ENCODE peak calls at places on chromosomes 16 and 17, in four cellular contexts. C is GM12892, I is HL-60, O is HCT116. S is an unnamed sample.
A peak's percentile ranks its signal among the peaks of the same experiment; 100 is the strongest.

GRCh38 chr17:46159686-46160085 is 33.5 kb downstream of the KANSL1 start:
- DNase-seq in C (no peak), I (no peak), O (no peak), S (no peak)

GRCh38 chr17:48100160-48100559 is 1.1 kb downstream of the CBX1 start:
- DNase-seq in C (no peak), I (no peak), O (no peak), S (no peak)

GRCh38 chr17:67194134-67194533 is 50.9 kb downstream of the HELZ start:
- DNase-seq in C (no peak), I (no peak), O (no peak), S (no peak)

GRCh38 chr17:47847341-47848197 is 3.4 kb downstream of the SP6 start:
- DNase-seq in C (no peak), I (peak; percentile 22), O (no peak), S (no peak)

GRCh38 chr17:50608700-50609375 is 25.8 kb upstream of the ABCC3 start:
- DNase-seq in C (no peak), I (no peak), O (no peak), S (no peak)

GRCh38 chr16:83725313-83725712 is 82.5 kb upstream of the HSBP1 start:
- DNase-seq in C (no peak), I (no peak), O (no peak), S (no peak)

GRCh38 chr17:32894245-32894644 is 17.3 kb upstream of the MYO1D start:
- DNase-seq in C (no peak), I (no peak), O (no peak), S (no peak)

GRCh38 chr16:1167276-1168107 is 14.6 kb downstream of the CACNA1H start:
- DNase-seq in C (no peak), I (no peak), O (no peak), S (no peak)

GRCh38 chr16:12084436-12084835 is 107.9 kb downstream of the SNX29 start:
- DNase-seq in C (no peak), I (no peak), O (no peak), S (peak; percentile 31)

GRCh38 chr16:84738255-84739038 is 38.6 kb downstream of the USP10 start:
- DNase-seq in C (peak; percentile 50), I (peak; percentile 79), O (peak; percentile 85), S (peak; percentile 57)

GRCh38 chr17:31674717-31675349 is 184.2 kb downstream of the COPRS start:
- DNase-seq in C (no peak), I (no peak), O (no peak), S (no peak)

GRCh38 chr17:2214887-2215615 is 88.5 kb downstream of the SMG6 start:
- DNase-seq in C (no peak), I (no peak), O (no peak), S (no peak)

GRCh38 chr17:6660765-6661463 is 9.4 kb downstream of the C17orf100 start:
- DNase-seq in C (no peak), I (peak; percentile 85), O (no peak), S (peak; percentile 15)

GRCh38 chr17:31269597-31269996 is 27.4 kb downstream of the OMG start:
- DNase-seq in C (no peak), I (no peak), O (peak; percentile 32), S (no peak)

GRCh38 chr17:6173653-6174052 is 103.5 kb downstream of the WSCD1 start:
- DNase-seq in C (no peak), I (no peak), O (no peak), S (no peak)

GRCh38 chr17:60047590-60047989 is 31.1 kb downstream of the HEATR6 start:
- DNase-seq in C (no peak), I (no peak), O (no peak), S (no peak)

GRCh38 chr16:69526831-69527655 is 38.7 kb upstream of the NFAT5 start:
- DNase-seq in C (no peak), I (no peak), O (no peak), S (no peak)

GRCh38 chr16:4410335-4411075 is 5.9 kb downstream of the CORO7 start:
- DNase-seq in C (no peak), I (no peak), O (no peak), S (peak; percentile 68)

GRCh38 chr17:12180644-12181261 is 160.1 kb downstream of the MAP2K4 start:
- DNase-seq in C (no peak), I (peak; percentile 1), O (peak; percentile 47), S (no peak)

GRCh38 chr16:82605863-82606620 is 20.7 kb upstream of the CDH13 start:
- DNase-seq in C (no peak), I (no peak), O (no peak), S (no peak)

GRCh38 chr17:52136173-52136572 is 22.3 kb downstream of the CA10 start:
- DNase-seq in C (no peak), I (no peak), O (no peak), S (no peak)

GRCh38 chr16:27337024-27337423 is 23.2 kb downstream of the IL4R start:
- DNase-seq in C (no peak), I (no peak), O (no peak), S (no peak)

GRCh38 chr17:64777413-64778101 is 115.5 kb upstream of the SMURF2 start:
- DNase-seq in C (no peak), I (peak; percentile 50), O (no peak), S (no peak)

GRCh38 chr17:83073389-83074063 is 5.9 kb upstream of the METRNL start:
- DNase-seq in C (no peak), I (no peak), O (peak; percentile 54), S (no peak)

GRCh38 chr17:38908676-38909181 is 16.7 kb upstream of the LASP1NB start:
- DNase-seq in C (no peak), I (no peak), O (no peak), S (no peak)

GRCh38 chr17:57553991-57554825 is 190.9 kb downstream of the CCDC182 start:
- DNase-seq in C (no peak), I (no peak), O (no peak), S (no peak)

GRCh38 chr16:27698266-27698665 is 148.3 kb downstream of the KATNIP start:
- DNase-seq in C (no peak), I (no peak), O (no peak), S (peak; percentile 25)

GRCh38 chr16:35686595-35686994 is 2227.2 kb downstream of the TP53TG3F start:
- DNase-seq in C (no peak), I (no peak), O (no peak), S (no peak)

GRCh38 chr17:68776451-68776850 is 175.3 kb upstream of the FAM20A start:
- DNase-seq in C (no peak), I (no peak), O (no peak), S (no peak)

GRCh38 chr17:61487161-61487654 is 35.0 kb downstream of the TBX4 start:
- DNase-seq in C (no peak), I (no peak), O (no peak), S (no peak)

GRCh38 chr17:61490540-61490975 is 38.3 kb downstream of the TBX4 start:
- DNase-seq in C (no peak), I (no peak), O (no peak), S (no peak)

GRCh38 chr17:61489719-61490490 is 37.7 kb downstream of the TBX4 start:
- DNase-seq in C (no peak), I (no peak), O (no peak), S (no peak)

GRCh38 chr17:61487668-61488595 is 35.7 kb downstream of the TBX4 start:
- DNase-seq in C (no peak), I (no peak), O (no peak), S (no peak)

GRCh38 chr17:61488878-61489718 is 36.9 kb downstream of the TBX4 start:
- DNase-seq in C (no peak), I (no peak), O (no peak), S (no peak)
- TF ChIP-seq POLR2AphosphoS5 in C (no peak), I (no peak), O (no peak), S (no peak)

GRCh38 chr16:64738321-64738960 is 383.4 kb downstream of the CDH11 start:
- DNase-seq in C (no peak), I (no peak), O (no peak), S (no peak)

GRCh38 chr16:64736887-64737286 is 385.0 kb downstream of the CDH11 start:
- DNase-seq in C (no peak), I (no peak), O (no peak), S (no peak)

GRCh38 chr16:64742560-64742959 is 379.3 kb downstream of the CDH11 start:
- DNase-seq in C (no peak), I (no peak), O (no peak), S (no peak)

GRCh38 chr16:64745275-64745674 is 376.6 kb downstream of the CDH11 start:
- DNase-seq in C (no peak), I (no peak), O (no peak), S (no peak)

DNA sequence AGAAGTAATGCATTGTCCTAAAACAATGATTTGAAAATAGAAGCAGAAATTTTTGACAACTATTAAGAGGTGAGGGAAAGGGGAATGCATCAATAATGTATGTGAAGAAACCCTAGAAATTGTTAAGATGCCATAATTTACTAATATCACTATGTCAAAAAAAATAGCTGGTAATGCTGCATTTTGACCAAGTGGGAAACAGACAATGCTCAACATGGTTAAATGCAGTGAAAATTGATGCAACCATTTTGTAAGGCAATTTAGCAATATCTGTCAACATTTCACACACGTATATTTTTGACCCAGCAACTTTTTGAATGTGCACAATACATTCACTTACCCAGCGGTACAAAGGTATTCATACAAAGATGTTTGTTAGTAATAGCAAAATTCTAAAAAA is 381.6 kb downstream of the CDH11 start:
- DNase-seq in C (no peak), I (no peak), O (no peak), S (no peak)
- TF ChIP-seq POLR2AphosphoS5 in C (no peak), I (no peak), O (no peak), S (no peak)

GRCh38 chr17:16515933-16516332 is 23.9 kb upstream of the LRRC75A start:
- DNase-seq in C (no peak), I (no peak), O (no peak), S (no peak)

GRCh38 chr17:16512011-16512410 is 20.0 kb upstream of the LRRC75A start:
- DNase-seq in C (no peak), I (peak; percentile 45), O (no peak), S (no peak)

GRCh38 chr17:16516594-16517018 is 24.6 kb upstream of the LRRC75A start:
- DNase-seq in C (no peak), I (no peak), O (peak; percentile 22), S (no peak)

GRCh38 chr17:16511515-16511914 is 19.5 kb upstream of the LRRC75A start:
- DNase-seq in C (no peak), I (no peak), O (no peak), S (no peak)

GRCh38 chr17:16513858-16514257 is 21.9 kb upstream of the LRRC75A start:
- DNase-seq in C (no peak), I (peak; percentile 49), O (no peak), S (no peak)
- TF ChIP-seq POLR2AphosphoS5 in C (no peak), I (no peak), O (no peak), S (no peak)

GRCh38 chr17:78019367-78019975 is 61.0 kb downstream of the TNRC6C start:
- DNase-seq in C (no peak), I (no peak), O (peak; percentile 33), S (no peak)

GRCh38 chr17:78020717-78021108 is 62.2 kb downstream of the TNRC6C start:
- DNase-seq in C (no peak), I (no peak), O (no peak), S (no peak)

GRCh38 chr17:78019976-78020716 is 61.6 kb downstream of the TNRC6C start:
- DNase-seq in C (no peak), I (no peak), O (no peak), S (no peak)

GRCh38 chr17:78023042-78023441 is 64.5 kb downstream of the TNRC6C start:
- DNase-seq in C (no peak), I (no peak), O (no peak), S (no peak)

DNA sequence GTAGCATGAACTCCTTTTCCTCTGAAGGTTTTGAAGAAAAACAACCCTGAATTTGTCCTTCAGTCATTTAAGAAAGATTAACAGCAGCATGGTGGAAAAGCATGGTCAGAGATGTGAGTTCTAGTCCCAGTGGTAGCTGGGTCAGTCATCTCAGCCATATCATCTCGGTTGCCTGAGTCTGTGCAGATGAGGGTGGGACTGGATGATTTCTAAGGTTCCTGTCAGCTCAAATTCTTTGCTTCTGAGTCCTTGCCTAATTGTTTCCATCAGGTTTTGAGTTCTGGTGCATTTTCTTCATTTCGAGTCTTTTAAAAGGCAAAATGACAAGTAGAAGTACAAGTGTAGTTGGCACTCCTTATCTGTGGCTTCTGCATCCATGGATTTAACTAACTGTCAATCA is 63.9 kb downstream of the TNRC6C start:
- DNase-seq in C (no peak), I (no peak), O (no peak), S (no peak)
- TF ChIP-seq POLR2AphosphoS5 in C (no peak), I (no peak), O (no peak), S (no peak)

S was measured in breast epithelium.